ENCODE peak calls at places on chromosome 6, in eight cellular contexts. N, F, X, L, A, C, K and G are unnamed samples.

GRCh38 chr6:43517503-43518357 is 841 bp downstream of the POLR1C start:
- DNase-seq in N (no peak), F (no peak), X (no peak), L (no peak), A (peak), C (no peak), K (peak), G (no peak)

GRCh38 chr6:52363222-52363867 is 1.4 kb downstream of the PAQR8 start:
- DNase-seq in N (no peak), F (peak), X (no peak), L (no peak), A (no peak), C (no peak), K (peak), G (no peak)

GRCh38 chr6:72755752-72756151 is 133.9 kb downstream of the KCNQ5 start:
- DNase-seq in N (no peak), F (no peak), X (no peak), L (no peak), A (no peak), C (no peak), K (no peak), G (no peak)

GRCh38 chr6:20811112-20811746 is 277.0 kb downstream of the CDKAL1 start:
- DNase-seq in N (no peak), F (no peak), X (no peak), L (no peak), A (peak), C (no peak), K (peak), G (peak)

GRCh38 chr6:5446362-5447075 is 185.2 kb downstream of the FARS2 start:
- DNase-seq in N (no peak), F (no peak), X (no peak), L (no peak), A (no peak), C (no peak), K (peak), G (no peak)

GRCh38 chr6:169362501-169363121 is 109.0 kb upstream of the THBS2 start:
- DNase-seq in N (no peak), F (no peak), X (no peak), L (no peak), A (no peak), C (no peak), K (no peak), G (no peak)

GRCh38 chr6:43386492-43386891 is 17.0 kb upstream of the ZNF318 start:
- DNase-seq in N (no peak), F (no peak), X (no peak), L (no peak), A (peak), C (no peak), K (peak), G (peak)

GRCh38 chr6:13764996-13765395 is 49.4 kb downstream of the MCUR1 start:
- DNase-seq in N (no peak), F (no peak), X (no peak), L (no peak), A (no peak), C (no peak), K (no peak), G (no peak)

GRCh38 chr6:34226731-34227586 is 9.7 kb upstream of the HMGA1 start:
- DNase-seq in N (no peak), F (no peak), X (no peak), L (no peak), A (no peak), C (no peak), K (no peak), G (no peak)

GRCh38 chr6:167416676-167417430 is 92.0 kb downstream of the TTLL2 start:
- DNase-seq in N (no peak), F (no peak), X (no peak), L (no peak), A (no peak), C (no peak), K (no peak), G (no peak)

GRCh38 chr6:147821266-147821665 is 312.8 kb downstream of the SAMD5 start:
- DNase-seq in N (no peak), F (no peak), X (no peak), L (no peak), A (no peak), C (no peak), K (no peak), G (no peak)

GRCh38 chr6:42281570-42281969 is 63.9 kb upstream of the MRPS10 start:
- DNase-seq in N (no peak), F (peak), X (no peak), L (no peak), A (no peak), C (no peak), K (no peak), G (no peak)

GRCh38 chr6:30880563-30881252 is 3.6 kb upstream of the DDR1 start:
- DNase-seq in N (no peak), F (no peak), X (no peak), L (peak), A (no peak), C (no peak), K (no peak), G (no peak)

GRCh38 chr6:21587182-21587924 is 6.2 kb upstream of the SOX4 start:
- DNase-seq in N (peak), F (peak), X (peak), L (no peak), A (peak), C (peak), K (peak), G (peak)

GRCh38 chr6:137424243-137424642 is 70.0 kb downstream of the OLIG3 start:
- DNase-seq in N (no peak), F (no peak), X (no peak), L (no peak), A (no peak), C (no peak), K (no peak), G (no peak)

GRCh38 chr6:6654599-6655575 is 66.4 kb downstream of the LY86 start:
- DNase-seq in N (peak), F (no peak), X (no peak), L (no peak), A (peak), C (peak), K (no peak), G (no peak)

GRCh38 chr6:6656287-6656686 is 67.8 kb downstream of the LY86 start:
- DNase-seq in N (peak), F (no peak), X (no peak), L (no peak), A (no peak), C (no peak), K (no peak), G (no peak)

GRCh38 chr6:6657820-6658217 is 69.3 kb downstream of the LY86 start:
- DNase-seq in N (no peak), F (no peak), X (no peak), L (no peak), A (no peak), C (no peak), K (no peak), G (no peak)

GRCh38 chr6:6657085-6657819 is 68.7 kb downstream of the LY86 start:
- DNase-seq in N (no peak), F (no peak), X (no peak), L (no peak), A (no peak), C (no peak), K (no peak), G (no peak)

DNA sequence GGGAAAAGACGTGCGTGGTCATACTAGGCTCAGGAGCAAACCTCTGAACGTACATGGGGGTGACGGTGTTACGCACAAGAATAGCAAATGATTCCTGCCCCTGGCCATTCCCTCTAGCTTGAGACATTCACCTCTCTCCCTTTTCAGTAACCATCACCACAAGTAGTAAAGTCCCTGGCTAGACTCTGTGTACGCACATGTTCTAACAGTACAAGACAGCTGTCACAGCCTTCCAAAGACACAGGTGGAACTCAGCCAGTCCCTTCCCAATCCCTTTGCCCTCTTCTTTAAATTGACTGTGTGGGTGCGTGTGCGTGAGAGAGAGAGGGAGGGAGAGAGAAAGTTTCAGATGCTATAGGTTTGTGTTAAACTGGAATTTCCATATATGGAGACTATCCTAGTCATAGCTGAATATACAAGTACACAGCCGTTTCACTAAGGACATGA is 67.3 kb downstream of the LY86 start:
- DNase-seq in N (no peak), F (no peak), X (no peak), L (no peak), A (no peak), C (no peak), K (no peak), G (no peak)
- TF ChIP-seq POLR2A in N (no peak), F (no peak), X (no peak), L (no peak), A (no peak), C (no peak), K (no peak), G (no peak)

DNA sequence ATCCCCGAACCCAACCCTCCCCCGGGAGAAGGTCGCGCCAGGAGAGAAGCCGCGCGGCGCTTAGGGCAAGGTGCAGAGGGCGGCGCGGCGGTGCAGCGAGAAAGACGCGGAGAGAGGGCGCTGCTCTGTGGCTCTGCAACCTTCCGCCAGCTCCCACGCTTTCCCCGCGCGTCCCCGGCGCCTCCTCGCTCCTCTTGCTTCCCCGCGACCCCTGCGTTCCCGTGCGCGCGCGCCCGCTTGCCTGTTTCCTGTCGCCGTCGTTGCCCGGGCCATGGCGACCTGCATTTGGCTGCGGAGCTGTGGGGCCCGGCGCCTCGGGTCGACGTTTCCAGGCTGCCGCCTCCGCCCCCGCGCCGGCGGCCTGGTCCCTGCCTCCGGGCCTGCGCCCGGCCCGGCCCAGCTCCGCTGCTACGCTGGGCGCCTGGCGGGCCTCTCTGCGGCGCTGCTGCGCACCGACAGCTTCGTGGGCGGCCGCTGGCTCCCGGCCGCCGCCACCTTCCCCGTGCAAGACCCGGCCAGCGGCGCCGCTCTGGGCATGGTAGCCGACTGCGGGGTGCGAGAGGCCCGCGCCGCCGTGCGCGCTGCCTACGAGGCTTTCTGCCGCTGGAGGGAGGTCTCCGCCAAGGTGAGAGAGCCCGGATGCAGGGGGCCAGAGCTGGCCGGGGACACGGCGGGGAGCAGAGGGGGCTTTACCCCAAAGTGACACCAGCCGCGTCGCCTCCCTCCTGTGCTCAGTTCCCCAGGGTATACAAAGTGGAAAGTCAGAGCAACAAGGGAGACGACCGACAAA is at the start of gene ALDH5A1:
- DNase-seq in N (peak), F (peak), X (peak), L (peak), A (peak), C (peak), K (peak), G (peak)
- TF ChIP-seq POLR2A in N (no peak), F (no peak), X (peak), L (peak), A (no peak), C (no peak), K (no peak), G (no peak)

GRCh38 chr6:18155273-18155863 is at the start of gene KDM1B:
- DNase-seq in N (peak), F (peak), X (peak), L (no peak), A (peak), C (peak), K (peak), G (peak)
- TF ChIP-seq POLR2A in N (peak), F (peak), X (peak), L (peak), A (no peak), C (peak), K (peak), G (peak)

DNA sequence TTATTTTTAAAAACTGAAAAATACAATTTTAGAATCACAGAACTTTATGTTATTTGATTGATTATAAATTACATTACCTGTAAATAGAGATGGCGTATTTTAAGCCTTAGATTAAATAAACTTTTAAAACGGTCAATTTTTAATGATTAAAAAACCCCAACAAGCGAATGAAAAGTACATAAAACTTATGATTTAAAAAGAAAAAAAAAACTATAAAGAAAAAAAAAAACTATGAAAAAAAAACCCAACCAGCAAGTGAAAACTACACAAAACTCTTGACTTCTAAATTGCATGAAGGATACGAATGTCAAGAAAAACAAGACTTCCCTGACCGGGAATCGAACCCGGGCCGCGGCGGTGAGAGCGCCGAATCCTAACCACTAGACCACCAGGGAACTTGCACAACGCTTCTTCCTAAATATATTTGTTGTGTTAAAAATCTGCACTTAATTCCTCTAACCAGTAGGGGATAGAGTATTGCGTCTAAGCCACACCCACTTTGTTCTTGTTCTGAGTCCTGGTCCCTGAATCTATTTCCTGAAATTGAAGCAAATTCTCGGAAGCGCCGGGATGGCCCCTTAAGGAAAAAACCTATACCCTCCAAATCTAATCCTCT is 10.7 kb upstream of the NCOA7 start:
- DNase-seq in N (peak), F (peak), X (peak), L (peak), A (peak), C (peak), K (peak), G (peak)
- TF ChIP-seq POLR2A in N (no peak), F (no peak), X (no peak), L (no peak), A (no peak), C (no peak), K (peak), G (no peak)

GRCh38 chr6:149905371-149905910 is 7.5 kb upstream of the RAET1E start:
- DNase-seq in N (no peak), F (no peak), X (no peak), L (no peak), A (no peak), C (no peak), K (no peak), G (no peak)
- TF ChIP-seq POLR2A in N (no peak), F (no peak), X (no peak), L (no peak), A (no peak), C (no peak), K (no peak), G (no peak)